ENCODE peak calls at places on chromosomes 2 and 18, in four cellular contexts. T is mesendoderm, W is mesenchymal stem cell, S is astrocyte. Y is an unnamed sample.

GRCh38 chr18:9916067-9916684 is 2.4 kb downstream of the VAPA start:
- DNase-seq in T (no peak), W (peak; percentile 53), S (no peak), Y (peak; percentile 67)

GRCh38 chr2:127771756-127772155 is 39.2 kb downstream of the WDR33 start:
- DNase-seq in T (no peak), W (peak; percentile 58), S (peak; percentile 88), Y (peak; percentile 77)

GRCh38 chr2:219620546-219620945 is 6.9 kb upstream of the SLC4A3 start:
- DNase-seq in T (no peak), W (no peak), S (no peak), Y (no peak)

GRCh38 chr18:59907172-59907571 is 7.4 kb downstream of the PMAIP1 start:
- DNase-seq in T (no peak), W (peak; percentile 60), S (no peak), Y (peak; percentile 37)

GRCh38 chr2:210617732-210618330 is 61.4 kb downstream of the CPS1 start:
- DNase-seq in T (peak; percentile 64), W (peak; percentile 55), S (peak; percentile 27), Y (peak; percentile 64)

GRCh38 chr2:65620524-65620923 is 188.1 kb upstream of the SPRED2 start:
- DNase-seq in T (no peak), W (no peak), S (no peak), Y (no peak)

GRCh38 chr2:113268621-113269360 is 9.9 kb downstream of the PAX8 start:
- DNase-seq in T (no peak), W (no peak), S (no peak), Y (no peak)

GRCh38 chr2:115691409-115691808 is 1249.0 kb downstream of the DPP10 start:
- DNase-seq in T (no peak), W (no peak), S (no peak), Y (no peak)

GRCh38 chr2:25063876-25064660 is 22.2 kb downstream of the EFR3B start:
- DNase-seq in T (no peak), W (no peak), S (peak; percentile 52), Y (peak; percentile 56)

GRCh38 chr2:239682518-239682917 is 281.7 kb upstream of the HDAC4 start:
- DNase-seq in T (no peak), W (no peak), S (no peak), Y (no peak)

GRCh38 chr2:8534729-8535397 is 147.0 kb upstream of the ID2 start:
- DNase-seq in T (peak; percentile 29), W (peak; percentile 82), S (peak; percentile 38), Y (peak; percentile 69)

GRCh38 chr18:3455938-3456685 is 6.1 kb downstream of the TGIF1 start:
- DNase-seq in T (peak; percentile 83), W (peak; percentile 82), S (peak; percentile 74), Y (peak; percentile 72)

GRCh38 chr2:239433777-239434396 is 33.1 kb upstream of the HDAC4 start:
- DNase-seq in T (no peak), W (no peak), S (peak; percentile 14), Y (peak; percentile 56)

GRCh38 chr2:240933966-240934700 is 28.0 kb downstream of the CROCC2 start:
- DNase-seq in T (no peak), W (no peak), S (no peak), Y (no peak)

GRCh38 chr2:71700041-71700879 is 246.9 kb downstream of the DYSF start:
- DNase-seq in T (no peak), W (no peak), S (no peak), Y (no peak)

GRCh38 chr2:138534791-138535190 is 33.2 kb downstream of the SPOPL start:
- DNase-seq in T (no peak), W (no peak), S (no peak), Y (no peak)

GRCh38 chr2:24577481-24577880 is 86.4 kb downstream of the NCOA1 start:
- DNase-seq in T (no peak), W (peak; percentile 12), S (peak; percentile 6), Y (peak; percentile 3)

GRCh38 chr2:62032096-62032495 is 126.6 kb downstream of the COMMD1 start:
- DNase-seq in T (no peak), W (no peak), S (no peak), Y (no peak)

GRCh38 chr2:131030478-131030971 is 62.7 kb downstream of the FAM168B start:
- DNase-seq in T (no peak), W (no peak), S (no peak), Y (no peak)

GRCh38 chr2:183935005-183935404 is 663.3 kb upstream of the ZNF804A start:
- DNase-seq in T (no peak), W (no peak), S (no peak), Y (no peak)

GRCh38 chr2:1489486-1489885 is 76.2 kb downstream of the TPO start:
- DNase-seq in T (no peak), W (no peak), S (no peak), Y (no peak)

GRCh38 chr18:58405107-58405898 is 223.6 kb downstream of the ALPK2 start:
- DNase-seq in T (no peak), W (no peak), S (no peak), Y (no peak)
- H3K27ac ChIP-seq in T (no peak overlapping the region), W (no peak overlapping the region), S (no peak overlapping the region), Y (no peak overlapping the region)

GRCh38 chr2:177403822-177404221 is 11.2 kb downstream of the AGPS start:
- DNase-seq in T (no peak), W (no peak), S (no peak), Y (peak; percentile 77)

GRCh38 chr2:177405029-177405692 is 12.6 kb downstream of the AGPS start:
- DNase-seq in T (no peak), W (no peak), S (no peak), Y (no peak)

GRCh38 chr2:177404243-177404642 is 11.7 kb downstream of the AGPS start:
- DNase-seq in T (no peak), W (no peak), S (no peak), Y (peak; percentile 7)

GRCh38 chr2:177406182-177406581 is 13.6 kb downstream of the AGPS start:
- DNase-seq in T (no peak), W (no peak), S (no peak), Y (no peak)

DNA sequence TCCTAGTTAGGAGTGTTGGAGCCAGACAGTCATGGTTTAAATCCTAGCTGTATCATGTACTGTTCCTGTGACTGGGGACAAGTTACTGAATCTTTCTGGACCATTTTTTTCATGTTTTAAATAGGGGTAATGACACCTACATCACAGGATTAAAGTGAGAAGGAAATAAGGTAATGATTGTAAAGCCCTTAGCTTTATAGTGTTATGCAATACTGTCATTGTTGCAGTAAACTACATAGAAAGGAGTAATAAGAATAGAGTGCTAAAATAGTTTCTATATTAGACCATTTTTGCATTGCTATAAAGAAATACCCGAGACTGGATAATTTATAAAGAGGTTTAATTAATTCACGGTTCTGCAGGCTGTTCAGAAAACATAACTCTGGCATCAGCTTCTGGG is 14.5 kb downstream of the AGPS start:
- DNase-seq in T (no peak), W (no peak), S (no peak), Y (no peak)
- H3K4me1 ChIP-seq in T (no peaks in the 10 kb centered on the region), W (no peaks in the 10 kb centered on the region), S (no peaks in the 10 kb centered on the region), Y (peaks cover 18% of the 10 kb centered on the region)

GRCh38 chr2:38301969-38302702 is 74.9 kb downstream of the ATL2 start:
- DNase-seq in T (peak; percentile 44), W (no peak), S (no peak), Y (peak; percentile 39)
- H3K4me2 ChIP-seq in T (no peak overlapping the region), W (no peak overlapping the region), S (no peak overlapping the region), Y (no peak overlapping the region)

DNA sequence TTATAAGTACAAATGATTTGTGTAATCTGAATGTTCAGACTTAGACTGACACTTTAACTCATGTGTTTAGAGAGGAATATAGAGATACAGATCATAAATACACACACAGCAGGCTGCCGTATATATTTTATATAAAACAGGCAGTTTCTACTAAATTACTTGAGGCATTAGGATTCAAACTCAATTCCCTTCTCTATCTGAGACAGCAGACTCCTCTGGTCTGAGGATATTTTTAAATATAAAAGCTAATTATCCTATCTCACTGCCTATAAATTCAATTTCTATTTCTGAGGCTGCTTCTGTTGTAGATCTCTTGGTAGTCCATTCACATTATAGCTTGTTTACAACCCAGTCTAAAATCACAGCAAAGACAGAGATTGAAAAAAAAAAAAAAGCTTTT is 46.9 kb downstream of the BCL2 start:
- DNase-seq in T (no peak), W (no peak), S (no peak), Y (no peak)
- H3K27ac ChIP-seq in T (no peak overlapping the region), W (no peak overlapping the region), S (no peak overlapping the region), Y (no peak overlapping the region)

GRCh38 chr2:120819720-120820210 is 84.1 kb downstream of the GLI2 start:
- DNase-seq in T (no peak), W (no peak), S (peak; percentile 2), Y (no peak)

GRCh38 chr2:120815292-120815691 is 79.6 kb downstream of the GLI2 start:
- DNase-seq in T (no peak), W (no peak), S (no peak), Y (no peak)

GRCh38 chr2:120818441-120818920 is 82.8 kb downstream of the GLI2 start:
- DNase-seq in T (peak; percentile 43), W (peak; percentile 95), S (peak; percentile 94), Y (peak; percentile 97)

GRCh38 chr2:120817956-120818325 is 82.3 kb downstream of the GLI2 start:
- DNase-seq in T (no peak), W (no peak), S (no peak), Y (no peak)

GRCh38 chr2:120817136-120817955 is 81.7 kb downstream of the GLI2 start:
- DNase-seq in T (no peak), W (no peak), S (no peak), Y (no peak)
- H3K4me1 ChIP-seq in T (peaks cover 10% of the 10 kb centered on the region), W (peaks cover 29% of the 10 kb centered on the region), S (peaks cover 34% of the 10 kb centered on the region), Y (peaks cover 36% of the 10 kb centered on the region)

DNA sequence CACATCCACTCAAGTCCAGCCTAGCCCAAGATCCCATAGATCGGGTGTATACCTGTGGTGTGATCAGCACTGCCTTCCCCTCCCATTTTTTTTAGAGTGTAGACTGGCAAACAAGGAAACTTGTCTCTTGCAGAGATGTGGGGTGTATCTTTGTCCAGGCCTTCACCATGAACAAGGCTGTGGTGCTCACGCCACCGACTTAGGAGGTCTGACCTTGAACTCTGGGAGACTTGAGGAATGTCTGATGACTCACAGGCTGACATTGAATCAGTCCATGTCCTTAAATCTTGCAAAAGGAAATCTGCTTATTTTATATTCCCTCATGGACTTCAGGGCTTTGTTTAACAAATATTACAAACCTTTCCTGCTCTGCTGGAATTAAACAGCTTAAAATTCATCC is 4.5 kb upstream of the CTIF start:
- DNase-seq in T (peak; percentile 27), W (peak; percentile 86), S (peak; percentile 49), Y (peak; percentile 59)
- H3K4me2 ChIP-seq in T (no peak overlapping the region), W (no peak overlapping the region), S (peak overlapping the region; percentile 54), Y (peak overlapping the region; percentile 36)

DNA sequence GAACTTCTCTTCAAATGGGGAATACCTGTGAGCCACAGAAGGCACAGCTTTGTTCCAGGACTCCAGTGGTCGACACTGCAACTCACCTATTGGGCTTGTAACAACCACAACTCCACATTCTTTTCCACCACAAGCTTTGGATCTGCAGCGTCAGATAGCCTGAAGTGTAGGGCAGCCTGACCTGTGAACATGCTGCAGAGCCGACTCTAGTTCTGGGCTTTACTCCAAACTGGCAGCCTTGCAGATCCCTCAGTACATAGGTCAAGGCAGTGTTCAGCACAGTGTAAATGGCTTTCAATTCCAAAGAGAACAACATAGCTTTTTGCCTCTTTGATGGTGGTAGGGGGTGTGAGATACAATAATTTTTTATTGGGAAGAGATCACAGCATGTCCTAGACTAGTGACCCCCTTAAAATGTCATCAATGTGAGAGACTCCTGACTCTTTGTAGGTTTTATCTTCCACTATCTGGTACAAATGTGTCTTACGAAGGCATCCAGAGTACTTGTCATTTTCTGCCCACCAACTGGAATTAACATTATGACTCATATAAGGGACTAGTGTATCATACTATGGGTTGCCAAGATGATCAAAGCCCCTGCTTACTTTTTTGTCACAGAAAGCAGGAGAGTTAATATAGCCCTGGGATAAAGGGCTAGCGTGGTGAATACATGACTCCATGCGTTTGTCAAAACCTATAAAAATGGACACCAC is 149.8 kb downstream of the COPS8 start:
- DNase-seq in T (no peak), W (peak; percentile 77), S (peak; percentile 97), Y (peak; percentile 81)
- H3K27ac ChIP-seq in T (no peak overlapping the region), W (no peak overlapping the region), S (peak overlapping the region; percentile 53), Y (peak overlapping the region; percentile 61)